ENCODE peak calls at places on chromosomes 2 and 18, in seven cellular contexts. B is mucosa of gallbladder; G is T-helper 2 cell treated with Interferon-gamma antibody and Interleukin-4, amounts not matched to agents 5 μg/mL and 100 μg/mL, for 36 hours; V is mesothelial cell of epicardium; P is PC-9; S is RPMI8226; F is NAMALWA. U is an unnamed sample.

GRCh38 chr2:238475034-238475433 is 48.3 kb downstream of the ASB1 start:
- DNase-seq in F (no peak), V (peak; percentile 37), B (no peak), G (no peak), P (no peak), S (no peak), U (no peak)

GRCh38 chr18:48621240-48621639 is 82.4 kb downstream of the CTIF start:
- DNase-seq in B (no peak), P (no peak), G (no peak), V (no peak), F (no peak), S (no peak), U (peak; percentile 87)

GRCh38 chr2:10307561-10308156 is 5.0 kb downstream of the HPCAL1 start:
- DNase-seq in B (no peak), S (no peak), G (no peak), F (no peak), P (no peak), V (no peak), U (no peak)

GRCh38 chr18:78776151-78776550 is 203.5 kb upstream of the SALL3 start:
- DNase-seq in V (no peak), B (no peak), S (no peak), P (no peak), F (no peak), G (no peak), U (no peak)

GRCh38 chr2:151824886-151825285 is 3.3 kb downstream of the ARL5A start:
- DNase-seq in B (no peak), V (no peak), S (no peak), P (no peak), G (no peak), F (no peak), U (no peak)

GRCh38 chr2:102478686-102479470 is 5.9 kb downstream of the SLC9A4 start:
- DNase-seq in P (no peak), G (no peak), S (no peak), V (no peak), F (no peak), B (no peak), U (no peak)

GRCh38 chr2:234075947-234076346 is 25.4 kb downstream of the SPP2 start:
- DNase-seq in F (no peak), P (no peak), V (no peak), S (peak; percentile 47), G (no peak), B (no peak), U (no peak)

GRCh38 chr2:99504844-99505584 is 15.2 kb upstream of the REV1 start:
- DNase-seq in P (no peak), V (no peak), F (no peak), G (no peak), S (no peak), B (no peak), U (no peak)

GRCh38 chr2:222797308-222797707 is 63.5 kb upstream of the ACSL3 start:
- DNase-seq in P (peak; percentile 68), F (peak; percentile 47), S (no peak), V (no peak), B (no peak), G (no peak), U (peak; percentile 67)

GRCh38 chr2:83055338-83056010 is 1403.6 kb downstream of the SUCLG1 start:
- DNase-seq in V (no peak), G (no peak), F (no peak), P (no peak), B (no peak), S (no peak), U (peak; percentile 92)

GRCh38 chr18:25827961-25828561 is 262.4 kb downstream of the SS18 start:
- DNase-seq in V (no peak), G (no peak), S (no peak), B (no peak), P (no peak), F (no peak), U (peak; percentile 25)

GRCh38 chr18:79526468-79527460 is 131.0 kb downstream of the NFATC1 start:
- DNase-seq in V (no peak), S (no peak), F (no peak), G (no peak), P (no peak), B (no peak), U (peak; percentile 29)